ENCODE peak calls at places on chromosomes 13 and 19, in four cellular contexts. T, H, C and I are unnamed samples.

GRCh38 chr19:7799640-7800355 is 30.2 kb upstream of the EVI5L start:
- DNase-seq in C (no peak), T (no peak), H (peak), I (peak)

GRCh38 chr13:43054803-43055802 is 31.7 kb downstream of the DNAJC15 start:
- DNase-seq in T (no peak), C (no peak), H (no peak), I (no peak)

GRCh38 chr13:53250272-53250875 is 221.8 kb downstream of the OLFM4 start:
- DNase-seq in H (no peak), C (peak), T (no peak), I (peak)

GRCh38 chr13:32026619-32027018 is 5.0 kb upstream of the FRY start:
- DNase-seq in C (no peak), T (no peak), H (no peak), I (no peak)

GRCh38 chr13:99656843-99657506 is 155.7 kb downstream of the TM9SF2 start:
- DNase-seq in H (no peak), T (no peak), C (no peak), I (no peak)

GRCh38 chr13:46010148-46010547 is 42.4 kb downstream of the ZC3H13 start:
- DNase-seq in H (no peak), T (no peak), C (no peak), I (no peak)

GRCh38 chr19:2282062-2282861 is at the start of gene PEAK3:
- DNase-seq in C (no peak), T (no peak), H (no peak), I (no peak)

GRCh38 chr13:44196186-44196751 is 177.4 kb upstream of the SERP2 start:
- DNase-seq in C (no peak), T (no peak), H (no peak), I (no peak)

GRCh38 chr19:3080281-3080680 is 13.9 kb upstream of the GNA11 start:
- DNase-seq in C (no peak), H (no peak), T (no peak), I (no peak)

GRCh38 chr19:3041302-3041701 is 12.2 kb upstream of the TLE2 start:
- DNase-seq in T (no peak), C (no peak), H (no peak), I (no peak)

GRCh38 chr13:73922728-73923393 is 211.3 kb downstream of the KLF12 start:
- DNase-seq in C (no peak), T (no peak), H (no peak), I (no peak)

GRCh38 chr13:38399540-38399939 is 49.9 kb downstream of the UFM1 start:
- DNase-seq in H (no peak), C (no peak), T (no peak), I (no peak)

GRCh38 chr13:21458457-21458815 is 667 bp downstream of the ZDHHC20 start:
- DNase-seq in H (no peak), T (peak), C (no peak), I (peak)

GRCh38 chr19:40217027-40217810 is 965 bp downstream of the TTC9B start:
- DNase-seq in T (no peak), C (no peak), H (no peak), I (peak)

GRCh38 chr13:102690883-102691282 is 4.0 kb downstream of the METTL21C start:
- DNase-seq in T (no peak), C (no peak), H (no peak), I (no peak)

GRCh38 chr13:52004508-52005183 is 6.6 kb downstream of the ATP7B start:
- DNase-seq in H (no peak), T (no peak), C (no peak), I (no peak)

DNA sequence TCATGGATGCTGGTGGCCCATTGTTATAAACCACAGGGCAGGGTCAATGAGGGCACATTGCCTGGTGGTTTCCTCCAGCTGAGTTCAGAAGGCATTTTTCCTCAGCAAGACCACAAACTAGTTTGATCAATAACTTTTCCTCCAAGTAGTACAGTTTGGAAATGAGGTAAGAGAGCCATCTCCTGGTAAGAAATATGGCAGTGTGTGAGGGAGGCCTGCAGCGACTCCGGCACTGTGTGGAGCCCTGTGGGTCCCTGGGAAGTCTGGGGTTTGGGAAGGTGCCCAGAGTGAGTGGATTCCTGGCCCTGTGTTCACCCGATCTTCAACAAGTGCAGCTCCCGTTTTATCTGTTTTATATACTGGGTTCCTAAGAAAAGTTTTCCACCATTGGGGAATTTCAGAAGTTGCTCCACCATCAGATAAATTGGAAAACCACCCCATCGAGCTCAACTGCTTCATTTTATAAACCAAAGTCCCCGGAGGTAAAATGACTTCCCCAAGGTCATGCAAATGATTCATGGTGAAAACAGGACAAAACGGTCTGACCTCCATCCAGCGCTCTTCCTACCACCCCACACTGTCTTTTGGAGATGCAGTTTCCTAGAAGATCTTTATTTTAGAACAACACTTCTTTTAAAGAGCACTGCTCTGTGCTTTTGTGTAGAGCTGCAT is 148.4 kb downstream of the KATNAL1 start:
- DNase-seq in T (no peak), C (no peak), H (no peak), I (no peak)
- TF ChIP-seq CTCF in T (no peak), C (peak), H (no peak), I (peak)

GRCh38 chr19:17405250-17406038 is at the start of gene BST2:
- DNase-seq in T (no peak), C (no peak), H (peak), I (no peak)

GRCh38 chr19:17402982-17403855 is 2.2 kb downstream of the BST2 start:
- DNase-seq in C (no peak), H (no peak), T (no peak), I (no peak)

GRCh38 chr19:17406039-17406886 is 833 bp upstream of the BST2 start:
- DNase-seq in C (no peak), H (no peak), T (no peak), I (no peak)

GRCh38 chr19:17404015-17404414 is 1.4 kb downstream of the BST2 start:
- DNase-seq in T (no peak), H (no peak), C (no peak), I (no peak)

GRCh38 chr19:17404621-17405249 is 695 bp downstream of the BST2 start:
- DNase-seq in H (no peak), C (no peak), T (no peak), I (no peak)
- H3K4me3 ChIP-seq in H (peak), C (no peak), T (peak), I (no peak)

DNA sequence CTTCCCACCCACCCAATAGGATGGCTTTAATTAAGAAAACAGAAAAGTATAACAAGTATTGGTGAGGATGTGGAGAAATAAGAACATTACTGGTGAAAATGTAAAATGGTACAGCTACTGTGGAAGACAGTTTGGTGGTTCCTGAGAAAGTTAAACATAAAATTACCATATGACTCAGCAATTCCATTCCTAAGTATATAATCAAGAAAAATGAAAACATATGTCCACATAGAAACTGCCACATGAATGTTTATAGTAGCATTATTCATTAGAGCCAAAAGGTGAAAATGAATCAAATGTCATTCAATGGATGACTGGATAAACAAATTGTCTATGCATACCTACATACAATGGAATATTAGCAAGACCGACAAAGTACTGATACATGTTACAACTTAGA is 16.9 kb downstream of the DZIP1 start:
- DNase-seq in H (no peak), T (no peak), C (no peak), I (no peak)
- TF ChIP-seq CTCF in H (no peak), T (no peak), C (no peak), I (no peak)

GRCh38 chr19:406999-407491 is 1.9 kb downstream of the C2CD4C start:
- DNase-seq in C (no peak), H (no peak), T (peak), I (no peak)

GRCh38 chr19:409006-409514 is at the start of gene C2CD4C:
- DNase-seq in H (no peak), T (peak), C (no peak), I (no peak)

GRCh38 chr19:406121-406711 is 2.7 kb downstream of the C2CD4C start:
- DNase-seq in H (no peak), C (no peak), T (peak), I (no peak)

GRCh38 chr19:408441-409005 is 424 bp downstream of the C2CD4C start:
- DNase-seq in C (no peak), T (peak), H (no peak), I (no peak)

GRCh38 chr19:407501-408440 is 1.2 kb downstream of the C2CD4C start:
- DNase-seq in C (no peak), H (no peak), T (peak), I (no peak)
- H3K4me3 ChIP-seq in C (no peak), H (peak), T (peak), I (no peak)